ENCODE peak calls at places on chromosomes 6 and 20, in ten cellular contexts. J is IMR-90; Y is dermis microvascular lymphatic vessel endothelial cell; L is kidney tubule cell; S is AG09319; T is transverse colon; H is endodermal cell; C is activated T-cell treated with anti-CD3 and anti-CD28 coated beads for 48 hours; W is mucosa of gallbladder; N is stimulated activated naive CD8-positive, alpha-beta T cell treated with anti-CD3 and anti-CD28 coated beads, Interleukin-15, amount 100 ng/mL, for 72 hours. G is an unnamed sample.

GRCh38 chr6:142378138-142378875 is 76.5 kb downstream of the ADGRG6 start:
- DNase-seq in J (peak), H (no peak), N (no peak), T (no peak), Y (no peak), L (peak), W (no peak), C (no peak), S (peak), G (no peak)

GRCh38 chr6:163955131-163955530 is 540.6 kb downstream of the QKI start:
- DNase-seq in S (peak), C (no peak), J (peak), H (no peak), T (no peak), W (no peak), N (no peak), Y (no peak), L (peak), G (peak)

GRCh38 chr20:48012401-48012974 is 227.2 kb upstream of the SULF2 start:
- DNase-seq in S (no peak), C (no peak), J (peak), W (no peak), Y (no peak), N (no peak), L (peak), T (no peak), H (peak), G (no peak)

GRCh38 chr6:132063738-132064137 is 112.6 kb upstream of the CCN2 start:
- DNase-seq in T (no peak), Y (no peak), H (no peak), S (no peak), L (peak), W (no peak), C (no peak), N (no peak), J (peak), G (peak)

GRCh38 chr6:138844203-138844602 is 48.3 kb downstream of the ECT2L start:
- DNase-seq in C (no peak), Y (no peak), S (peak), T (no peak), N (no peak), L (no peak), W (no peak), J (peak), H (peak), G (peak)

GRCh38 chr6:52876056-52876787 is 33.3 kb downstream of the GSTA3 start:
- DNase-seq in S (no peak), H (no peak), N (no peak), Y (no peak), J (peak), T (no peak), C (no peak), L (peak), W (no peak), G (no peak)

GRCh38 chr6:6006428-6007310 is at the start of gene NRN1:
- DNase-seq in W (no peak), N (no peak), S (no peak), Y (peak), J (no peak), T (no peak), H (peak), L (no peak), C (no peak), G (no peak)

GRCh38 chr20:58618694-58619540 is 32.2 kb upstream of the STX16 start:
- DNase-seq in T (no peak), C (no peak), H (peak), S (peak), J (peak), Y (no peak), N (no peak), L (no peak), W (peak), G (peak)

GRCh38 chr6:56690519-56691200 is 48.0 kb upstream of the DST start:
- DNase-seq in H (no peak), W (no peak), Y (peak), N (no peak), C (no peak), T (no peak), J (peak), S (peak), L (peak), G (no peak)

GRCh38 chr6:29943053-29943966 is 978 bp downstream of the HLA-A start:
- DNase-seq in L (no peak), N (no peak), W (no peak), H (peak), J (no peak), S (no peak), C (no peak), T (peak), Y (no peak), G (no peak)

GRCh38 chr6:34570066-34570833 is 14.1 kb upstream of the SPDEF start:
- DNase-seq in W (no peak), J (no peak), C (no peak), N (no peak), H (no peak), L (no peak), Y (no peak), T (peak), S (no peak), G (no peak)

GRCh38 chr6:148441454-148441911 is 98.8 kb downstream of the SASH1 start:
- DNase-seq in W (no peak), L (peak), J (peak), Y (peak), N (peak), S (no peak), H (no peak), T (no peak), C (no peak), G (no peak)

GRCh38 chr6:20483902-20484497 is 50.3 kb upstream of the CDKAL1 start:
- DNase-seq in Y (no peak), C (no peak), L (no peak), N (no peak), T (no peak), W (no peak), S (no peak), J (no peak), H (peak), G (no peak)

GRCh38 chr6:77143659-77144447 is 319.4 kb downstream of the HTR1B start:
- DNase-seq in S (no peak), H (no peak), N (no peak), Y (no peak), T (no peak), J (no peak), L (no peak), C (no peak), W (no peak), G (no peak)

GRCh38 chr20:36544134-36545018 is 3.1 kb downstream of the MYL9 start:
- DNase-seq in J (peak), C (no peak), N (no peak), W (no peak), T (no peak), H (peak), L (peak), Y (no peak), S (no peak), G (no peak)

GRCh38 chr6:90184334-90185298 is 112.0 kb downstream of the BACH2 start:
- DNase-seq in N (no peak), C (no peak), H (no peak), S (no peak), T (no peak), W (peak), L (peak), J (peak), Y (peak), G (peak)

GRCh38 chr6:16947461-16948159 is 154.2 kb upstream of the STMND1 start:
- DNase-seq in L (peak), N (no peak), C (no peak), J (peak), T (no peak), H (no peak), S (peak), Y (no peak), W (no peak), G (peak)

GRCh38 chr6:157764346-157765068 is 58.5 kb upstream of the SNX9 start:
- DNase-seq in Y (peak), N (peak), H (peak), T (peak), J (peak), C (peak), S (peak), W (peak), L (peak), G (peak)

GRCh38 chr20:18717062-18717461 is 96.5 kb upstream of the SCP2D1 start:
- DNase-seq in S (no peak), N (no peak), L (no peak), Y (no peak), J (no peak), C (no peak), H (no peak), W (no peak), T (no peak), G (no peak)